ENCODE peak calls at places on chromosomes 11 and 22, in seven cellular contexts. P is stomach, G is HL-60, H is endothelial cell of umbilical vein, N is GM12878, S is sigmoid colon, C is H1. O is an unnamed sample.

GRCh38 chr11:73760066-73760679 is 701 bp downstream of the RAB6A start:
- DNase-seq in P (peak), G (no peak), H (peak), N (no peak), S (peak), C (peak), O (peak)

GRCh38 chr11:12461516-12461915 is 84.1 kb downstream of the PARVA start:
- DNase-seq in P (no peak), G (no peak), H (no peak), N (no peak), S (no peak), C (no peak), O (no peak)

GRCh38 chr22:35102663-35103062 is 36.7 kb downstream of the ISX start:
- DNase-seq in P (no peak), G (peak), H (no peak), N (no peak), S (no peak), C (peak), O (no peak)

GRCh38 chr11:41714101-41714500 is 254.6 kb upstream of the LRRC4C start:
- DNase-seq in P (no peak), G (no peak), H (no peak), N (no peak), S (no peak), C (no peak), O (no peak)

GRCh38 chr22:30386960-30387848 is at the start of gene RNF215:
- DNase-seq in P (peak), G (peak), H (peak), N (no peak), S (peak), C (peak), O (peak)

GRCh38 chr11:18936002-18936673 is 3.1 kb downstream of the MRGPRX1 start:
- DNase-seq in P (no peak), G (no peak), H (no peak), N (no peak), S (no peak), C (peak), O (no peak)

GRCh38 chr22:46678003-46678657 is 57.9 kb downstream of the GRAMD4 start:
- DNase-seq in P (no peak), G (peak), H (no peak), N (no peak), S (no peak), C (no peak), O (no peak)

GRCh38 chr11:132648841-132649240 is 883.5 kb downstream of the OPCML start:
- DNase-seq in P (no peak), G (no peak), H (no peak), N (no peak), S (no peak), C (no peak), O (no peak)

GRCh38 chr11:92826597-92826996 is 142.9 kb upstream of the MTNR1B start:
- DNase-seq in P (no peak), G (no peak), H (no peak), N (no peak), S (no peak), C (no peak), O (no peak)

GRCh38 chr11:130180491-130180890 is 20.9 kb downstream of the ST14 start:
- DNase-seq in P (no peak), G (no peak), H (no peak), N (no peak), S (no peak), C (no peak), O (no peak)

GRCh38 chr11:102293873-102294601 is 23.2 kb upstream of the BIRC3 start:
- DNase-seq in P (no peak), G (peak), H (peak), N (no peak), S (no peak), C (no peak), O (no peak)

GRCh38 chr11:131749100-131749499 is 378.7 kb downstream of the NTM start:
- DNase-seq in P (no peak), G (no peak), H (peak), N (no peak), S (no peak), C (no peak), O (no peak)

GRCh38 chr11:46272816-46273427 is 4.5 kb upstream of the CREB3L1 start:
- DNase-seq in P (peak), G (no peak), H (peak), N (no peak), S (peak), C (no peak), O (no peak)

GRCh38 chr11:46275964-46276641 is 1.4 kb upstream of the CREB3L1 start:
- DNase-seq in P (peak), G (no peak), H (no peak), N (no peak), S (no peak), C (no peak), O (no peak)

GRCh38 chr11:46271407-46271806 is 6.1 kb upstream of the CREB3L1 start:
- DNase-seq in P (no peak), G (no peak), H (no peak), N (no peak), S (no peak), C (no peak), O (no peak)

GRCh38 chr11:46271875-46272815 is 5.3 kb upstream of the CREB3L1 start:
- DNase-seq in P (no peak), G (no peak), H (no peak), N (no peak), S (no peak), C (no peak), O (no peak)

GRCh38 chr11:46273511-46274205 is 3.8 kb upstream of the CREB3L1 start:
- DNase-seq in P (peak), G (no peak), H (no peak), N (no peak), S (no peak), C (no peak), O (no peak)
- TF ChIP-seq POLR2AphosphoS5 in P (peak), G (no peak), H (no peak), N (no peak), S (no peak), C (no peak), O (no peak)

GRCh38 chr11:65293909-65294381 is 20.7 kb upstream of the CDC42EP2 start:
- DNase-seq in P (no peak), G (no peak), H (no peak), N (no peak), S (peak), C (no peak), O (no peak)
- TF ChIP-seq POLR2AphosphoS5 in P (peak), G (no peak), H (no peak), N (no peak), S (peak), C (no peak), O (no peak)

DNA sequence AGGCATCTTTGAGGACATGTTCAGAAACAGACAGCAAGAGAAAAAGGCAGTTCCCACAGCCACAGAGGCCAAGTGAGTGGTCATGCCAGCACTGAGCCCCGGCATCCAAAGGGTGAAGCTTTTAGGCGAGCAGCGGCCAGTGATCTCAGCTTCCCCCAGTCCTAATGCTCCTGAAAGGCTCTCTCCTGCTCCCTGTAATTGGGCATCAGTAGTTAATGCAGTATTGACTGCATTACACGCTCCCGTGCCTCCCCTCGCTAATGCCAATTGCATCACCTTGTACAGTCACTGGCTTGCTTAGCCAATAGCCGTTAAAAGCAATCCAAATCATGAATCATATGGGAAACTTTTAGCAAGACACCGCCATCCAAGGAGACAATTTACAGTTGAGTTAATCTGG is 4.9 kb downstream of the LMO1 start:
- DNase-seq in P (peak), G (no peak), H (no peak), N (no peak), S (peak), C (peak), O (no peak)
- TF ChIP-seq POLR2AphosphoS5 in P (no peak), G (no peak), H (no peak), N (no peak), S (no peak), C (no peak), O (no peak)

GRCh38 chr11:16881074-16881709 is 133.0 kb downstream of the PLEKHA7 start:
- DNase-seq in P (peak), G (peak), H (no peak), N (no peak), S (peak), C (no peak), O (no peak)
- TF ChIP-seq POLR2AphosphoS5 in P (no peak), G (no peak), H (no peak), N (no peak), S (no peak), C (no peak), O (no peak)

DNA sequence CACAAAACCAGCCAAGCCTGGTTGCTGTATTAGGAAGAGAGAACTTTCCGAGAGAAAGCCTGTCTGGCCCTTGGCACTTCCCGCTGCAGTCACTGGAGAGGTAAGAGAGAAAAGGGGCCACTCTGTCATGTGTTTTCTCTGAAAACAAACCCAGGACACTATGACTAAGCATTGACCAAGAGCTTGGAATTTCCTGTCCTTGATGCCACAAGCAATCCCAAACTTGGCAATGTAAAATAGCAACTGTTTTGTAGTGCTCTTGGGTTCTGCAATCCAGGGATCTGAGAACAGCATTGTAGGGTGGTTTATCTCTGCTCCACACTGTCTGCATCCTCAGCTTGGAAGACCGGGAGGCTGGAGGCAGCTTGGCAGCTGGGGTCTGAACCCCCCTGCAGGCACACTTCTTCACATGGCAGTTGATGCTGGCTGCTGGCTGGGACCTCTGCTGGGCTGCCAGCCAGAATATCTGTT is 537.1 kb upstream of the B3GAT1 start:
- DNase-seq in P (no peak), G (no peak), H (peak), N (no peak), S (no peak), C (no peak), O (no peak)
- TF ChIP-seq POLR2AphosphoS5 in P (no peak), G (no peak), H (peak), N (no peak), S (no peak), C (no peak), O (no peak)

GRCh38 chr11:67584205-67584880 is 731 bp downstream of the GSTP1 start:
- DNase-seq in P (peak), G (peak), H (peak), N (no peak), S (peak), C (peak), O (no peak)
- TF ChIP-seq POLR2AphosphoS5 in P (peak), G (no peak), H (no peak), N (no peak), S (peak), C (no peak), O (no peak)

DNA sequence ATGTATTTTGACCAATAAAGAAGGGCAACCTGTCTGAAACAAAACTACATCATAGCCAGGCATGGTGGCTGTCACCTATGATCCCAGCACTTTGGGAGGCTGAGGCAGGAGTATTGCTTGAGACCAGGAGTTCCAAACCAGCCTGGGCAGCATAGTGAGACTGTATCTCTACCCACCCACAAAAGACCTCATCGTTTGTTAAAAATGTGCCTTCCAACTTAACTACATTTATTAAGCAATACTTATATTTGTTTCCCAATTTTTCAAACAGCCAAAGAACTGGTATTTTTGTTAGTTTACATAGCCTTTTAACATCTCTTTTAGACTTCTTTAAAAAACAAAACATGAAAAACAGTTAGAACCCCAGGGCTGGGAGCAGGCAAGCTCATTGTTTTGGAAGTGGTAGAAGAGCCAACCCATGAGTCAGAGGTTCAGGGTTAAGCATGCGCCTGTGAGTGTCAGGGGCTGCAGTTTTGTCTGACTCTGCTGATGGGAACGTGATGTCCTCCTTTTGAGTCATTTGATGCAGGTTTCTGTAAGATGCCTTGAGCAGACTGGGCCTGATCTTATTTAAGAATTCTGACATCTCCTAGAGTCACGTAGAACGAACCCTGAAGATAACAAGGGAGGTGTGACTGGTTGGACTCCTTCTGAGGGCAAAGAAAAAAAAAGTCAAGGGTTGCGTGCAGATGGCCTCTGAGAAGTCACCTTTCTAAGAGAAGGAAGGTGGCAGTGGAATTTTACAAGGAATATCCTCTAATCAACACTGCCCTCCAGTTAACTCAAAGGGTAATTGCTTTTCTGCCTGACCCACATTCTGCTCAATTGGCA is 53.8 kb upstream of the CRTAM start:
- DNase-seq in P (no peak), G (no peak), H (peak), N (no peak), S (peak), C (no peak), O (no peak)
- TF ChIP-seq POLR2AphosphoS5 in P (no peak), G (no peak), H (no peak), N (no peak), S (no peak), C (no peak), O (no peak)